ENCODE peak calls at places on chromosomes 12 and 14, in four cellular contexts. L is WTC11, W is HepG2, M is K562. G is an unnamed sample.

GRCh38 chr12:14741153-14741552 is 44.8 kb upstream of the GUCY2C start:
- DNase-seq in L (no peak), W (peak), M (no peak), G (peak)

GRCh38 chr14:50396636-50397460 is at the start of gene CDKL1:
- DNase-seq in M (peak), L (peak), W (peak), G (no peak)

GRCh38 chr14:91113829-91114078 is at the start of gene DGLUCY:
- DNase-seq in L (no peak), W (no peak), M (no peak), G (no peak)

GRCh38 chr14:103755060-103755459 is 39.5 kb downstream of the ZFYVE21 start:
- DNase-seq in L (no peak), W (no peak), M (no peak), G (no peak)

GRCh38 chr14:29773990-29774389 is 153.7 kb downstream of the PRKD1 start:
- DNase-seq in W (no peak), M (no peak), L (no peak), G (no peak)

GRCh38 chr14:104927432-104927816 is 2.7 kb downstream of the PLD4 start:
- DNase-seq in M (no peak), L (peak), W (no peak), G (no peak)

GRCh38 chr12:113232787-113233585 is 11.7 kb downstream of the TPCN1 start:
- DNase-seq in W (no peak), L (peak), M (no peak), G (peak)

GRCh38 chr12:109840349-109841073 is 7.3 kb upstream of the TRPV4 start:
- DNase-seq in L (no peak), W (peak), M (no peak), G (no peak)

GRCh38 chr14:92456215-92457017 is 57.2 kb upstream of the RIN3 start:
- DNase-seq in L (peak), W (peak), M (peak), G (no peak)

GRCh38 chr12:85373045-85373444 is 93.0 kb downstream of the ALX1 start:
- DNase-seq in L (no peak), W (no peak), M (no peak), G (no peak)

GRCh38 chr12:110048242-110049027 is at the start of gene C12orf76:
- DNase-seq in W (peak), M (peak), L (peak), G (peak)

GRCh38 chr14:29442720-29443119 is 484.9 kb downstream of the PRKD1 start:
- DNase-seq in L (no peak), M (no peak), W (no peak), G (no peak)

GRCh38 chr12:116266631-116267349 is 10.7 kb downstream of the MED13L start:
- DNase-seq in M (no peak), L (no peak), W (no peak), G (no peak)

GRCh38 chr12:119988788-119989618 is at the start of gene BICDL1:
- DNase-seq in W (peak), L (peak), M (peak), G (peak)

GRCh38 chr12:65603428-65604351 is 220.6 kb upstream of the HMGA2 start:
- DNase-seq in W (no peak), L (no peak), M (no peak), G (no peak)

GRCh38 chr14:32458720-32459119 is 129.6 kb downstream of the AKAP6 start:
- DNase-seq in M (no peak), W (no peak), L (no peak), G (no peak)

DNA sequence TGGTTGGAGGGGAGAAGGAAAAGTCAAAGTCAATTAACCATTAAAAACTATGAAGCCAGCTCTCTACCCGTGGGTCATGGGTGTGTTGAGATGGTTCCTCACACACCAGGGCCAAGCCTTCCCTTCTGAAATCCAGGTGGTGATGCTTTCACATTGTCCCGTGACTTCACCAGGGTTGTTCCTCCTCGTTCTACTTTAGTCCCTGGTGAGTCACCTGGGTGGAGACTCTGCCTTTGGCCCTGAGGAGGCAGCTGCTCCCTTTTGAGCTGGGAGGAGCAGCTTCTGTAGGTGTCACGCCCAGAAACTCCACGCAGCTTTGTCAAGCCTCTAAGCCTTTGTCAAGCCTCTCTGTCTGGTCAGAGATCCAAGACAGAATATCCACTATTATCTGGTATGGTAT is 348.3 kb downstream of the BMP4 start:
- DNase-seq in M (no peak), W (no peak), L (no peak), G (no peak)
- TF ChIP-seq TCF7 in M (no peak), W (no peak), L (no peak), G (no peak)

GRCh38 chr12:28223853-28224252 is 33.6 kb downstream of the CCDC91 start:
- DNase-seq in M (no peak), L (no peak), W (no peak), G (no peak)

GRCh38 chr12:28218875-28219274 is 28.6 kb downstream of the CCDC91 start:
- DNase-seq in W (no peak), L (no peak), M (no peak), G (no peak)

GRCh38 chr12:28222959-28223662 is 32.9 kb downstream of the CCDC91 start:
- DNase-seq in W (no peak), L (no peak), M (no peak), G (no peak)

GRCh38 chr12:28219827-28220226 is 29.6 kb downstream of the CCDC91 start:
- DNase-seq in W (no peak), M (no peak), L (no peak), G (no peak)

GRCh38 chr12:28222081-28222700 is 31.9 kb downstream of the CCDC91 start:
- DNase-seq in W (no peak), L (no peak), M (no peak), G (no peak)
- TF ChIP-seq TCF7 in W (no peak), L (no peak), M (no peak), G (no peak)

GRCh38 chr12:81263072-81263471 is 185.2 kb downstream of the ACSS3 start:
- DNase-seq in L (no peak), W (no peak), M (no peak), G (no peak)
- TF ChIP-seq TCF7 in L (no peak), W (no peak), M (no peak), G (no peak)

GRCh38 chr12:103572312-103572711 is 14.8 kb upstream of the STAB2 start:
- DNase-seq in M (no peak), L (no peak), W (no peak), G (no peak)

GRCh38 chr12:103566398-103566797 is 20.7 kb upstream of the STAB2 start:
- DNase-seq in L (no peak), W (no peak), M (no peak), G (no peak)

GRCh38 chr12:103569278-103569677 is 17.8 kb upstream of the STAB2 start:
- DNase-seq in L (no peak), W (no peak), M (no peak), G (no peak)

GRCh38 chr12:103571286-103571685 is 15.8 kb upstream of the STAB2 start:
- DNase-seq in W (peak), L (peak), M (no peak), G (no peak)
- TF ChIP-seq TCF7 in W (no peak), L (no peak), M (no peak), G (no peak)

GRCh38 chr14:100726812-100727564 is at the start of gene DLK1:
- DNase-seq in M (peak), L (peak), W (no peak), G (no peak)
- TF ChIP-seq TCF7 in M (no peak), L (no peak), W (no peak), G (no peak)

GRCh38 chr12:45585522-45586230 is 143.8 kb upstream of the ARID2 start:
- DNase-seq in L (no peak), W (no peak), M (no peak), G (no peak)

GRCh38 chr12:45587877-45588530 is 141.5 kb upstream of the ARID2 start:
- DNase-seq in L (no peak), W (no peak), M (no peak), G (no peak)

GRCh38 chr12:45586486-45586885 is 143.0 kb upstream of the ARID2 start:
- DNase-seq in W (no peak), M (no peak), L (no peak), G (no peak)

GRCh38 chr12:45590646-45591045 is 138.9 kb upstream of the ARID2 start:
- DNase-seq in M (no peak), W (no peak), L (no peak), G (no peak)

GRCh38 chr12:45587042-45587441 is 142.5 kb upstream of the ARID2 start:
- DNase-seq in L (no peak), W (no peak), M (no peak), G (no peak)
- TF ChIP-seq TCF7 in L (no peak), W (no peak), M (no peak), G (no peak)

GRCh38 chr12:53076461-53076860 is 2.7 kb downstream of the SPRYD3 start:
- DNase-seq in W (no peak), L (no peak), M (no peak), G (no peak)

GRCh38 chr12:53074999-53075370 is 4.2 kb downstream of the SPRYD3 start:
- DNase-seq in W (no peak), L (no peak), M (no peak), G (no peak)

GRCh38 chr12:53079226-53080117 is at the start of gene SPRYD3:
- DNase-seq in M (peak), L (peak), W (peak), G (peak)

GRCh38 chr12:53077030-53077429 is 2.2 kb downstream of the SPRYD3 start:
- DNase-seq in W (no peak), M (no peak), L (no peak), G (no peak)

GRCh38 chr12:53078425-53079225 is 565 bp downstream of the SPRYD3 start:
- DNase-seq in M (no peak), L (no peak), W (no peak), G (no peak)
- TF ChIP-seq TCF7 in M (no peak), L (no peak), W (no peak), G (no peak)

DNA sequence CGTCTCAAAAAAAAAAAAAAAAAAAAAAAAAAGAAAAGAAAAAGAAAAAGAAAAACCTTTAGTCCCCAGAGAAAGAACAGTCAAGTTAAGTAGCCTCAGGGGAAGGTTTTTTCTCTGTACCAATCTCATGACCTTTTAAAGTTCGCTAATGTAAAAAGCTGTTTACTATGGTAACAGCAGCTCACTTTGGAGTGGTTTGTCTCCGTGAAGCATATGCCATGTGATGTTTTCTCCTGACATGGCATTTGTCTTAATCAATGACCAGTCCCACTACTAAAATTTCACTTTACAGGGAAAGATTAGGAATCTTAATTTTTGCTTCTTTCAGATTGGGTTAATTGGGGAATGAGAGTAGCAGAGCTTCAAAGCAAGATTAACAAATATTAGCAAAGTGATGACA is 4.3 kb downstream of the RNF212B start:
- DNase-seq in M (no peak), L (no peak), W (no peak), G (no peak)
- TF ChIP-seq TCF7 in M (no peak), L (no peak), W (no peak), G (no peak)